ENCODE peak calls at places on chromosomes 12 and 14, in six cellular contexts. One of them, this sample, is unnamed.

GRCh38 chr14:34461334-34462131 is 507 bp downstream of the SPTSSA start:
- DNase-seq in brain microvascular endothelial cell: peak
- DNase-seq in dorsolateral prefrontal cortex: peak
- DNase-seq in COR-L47: peak
- DNase-seq in GM12892: peak
- DNase-seq in NCI-H2029: peak
- DNase-seq in this sample: peak

GRCh38 chr12:124311292-124312109 is 16.6 kb downstream of the RFLNA start:
- DNase-seq in brain microvascular endothelial cell: no peak
- DNase-seq in GM12892: no peak
- DNase-seq in dorsolateral prefrontal cortex: no peak
- DNase-seq in NCI-H2029: no peak
- DNase-seq in COR-L47: no peak
- DNase-seq in this sample: no peak

GRCh38 chr14:60222820-60223219 is 26.2 kb upstream of the PPM1A start:
- DNase-seq in NCI-H2029: peak
- DNase-seq in dorsolateral prefrontal cortex: peak
- DNase-seq in brain microvascular endothelial cell: no peak
- DNase-seq in COR-L47: no peak
- DNase-seq in GM12892: no peak
- DNase-seq in this sample: no peak

GRCh38 chr14:61557262-61557661 is 138.1 kb upstream of the HIF1A start:
- DNase-seq in COR-L47: no peak
- DNase-seq in NCI-H2029: no peak
- DNase-seq in GM12892: no peak
- DNase-seq in dorsolateral prefrontal cortex: no peak
- DNase-seq in brain microvascular endothelial cell: no peak
- DNase-seq in this sample: no peak

GRCh38 chr12:113622410-113622809 is 150.7 kb upstream of the LHX5 start:
- DNase-seq in NCI-H2029: no peak
- DNase-seq in dorsolateral prefrontal cortex: no peak
- DNase-seq in brain microvascular endothelial cell: no peak
- DNase-seq in GM12892: no peak
- DNase-seq in COR-L47: no peak
- DNase-seq in this sample: no peak

GRCh38 chr12:111074559-111074958 is 154.2 kb upstream of the MYL2 start:
- DNase-seq in dorsolateral prefrontal cortex: no peak
- DNase-seq in COR-L47: no peak
- DNase-seq in brain microvascular endothelial cell: no peak
- DNase-seq in GM12892: no peak
- DNase-seq in NCI-H2029: no peak
- DNase-seq in this sample: no peak

GRCh38 chr12:24838531-24838950 is 110.4 kb downstream of the BCAT1 start:
- DNase-seq in COR-L47: no peak
- DNase-seq in NCI-H2029: no peak
- DNase-seq in dorsolateral prefrontal cortex: no peak
- DNase-seq in brain microvascular endothelial cell: peak
- DNase-seq in GM12892: no peak
- DNase-seq in this sample: no peak

GRCh38 chr12:57918182-57918581 is 23.2 kb upstream of the ATP23 start:
- DNase-seq in brain microvascular endothelial cell: no peak
- DNase-seq in dorsolateral prefrontal cortex: no peak
- DNase-seq in COR-L47: no peak
- DNase-seq in GM12892: no peak
- DNase-seq in NCI-H2029: no peak
- DNase-seq in this sample: no peak

GRCh38 chr14:49593016-49593415 is 5.7 kb upstream of the LRR1 start:
- DNase-seq in dorsolateral prefrontal cortex: no peak
- DNase-seq in NCI-H2029: no peak
- DNase-seq in GM12892: no peak
- DNase-seq in COR-L47: no peak
- DNase-seq in brain microvascular endothelial cell: peak
- DNase-seq in this sample: no peak

GRCh38 chr12:104604995-104605675 is 148.4 kb downstream of the CHST11 start:
- DNase-seq in dorsolateral prefrontal cortex: no peak
- DNase-seq in brain microvascular endothelial cell: no peak
- DNase-seq in COR-L47: no peak
- DNase-seq in GM12892: no peak
- DNase-seq in NCI-H2029: no peak
- DNase-seq in this sample: no peak

GRCh38 chr12:96506776-96507175 is 17.4 kb downstream of the CFAP54 start:
- DNase-seq in NCI-H2029: no peak
- DNase-seq in GM12892: no peak
- DNase-seq in dorsolateral prefrontal cortex: no peak
- DNase-seq in COR-L47: no peak
- DNase-seq in brain microvascular endothelial cell: no peak
- DNase-seq in this sample: no peak

GRCh38 chr12:18549598-18549997 is 188.2 kb downstream of the PLCZ1 start:
- DNase-seq in GM12892: no peak
- DNase-seq in dorsolateral prefrontal cortex: no peak
- DNase-seq in NCI-H2029: no peak
- DNase-seq in COR-L47: no peak
- DNase-seq in brain microvascular endothelial cell: no peak
- DNase-seq in this sample: no peak

GRCh38 chr14:91374287-91374880 is 43.2 kb downstream of the CCDC88C start:
- DNase-seq in GM12892: no peak
- DNase-seq in NCI-H2029: no peak
- DNase-seq in dorsolateral prefrontal cortex: no peak
- DNase-seq in brain microvascular endothelial cell: no peak
- DNase-seq in COR-L47: no peak
- DNase-seq in this sample: no peak

GRCh38 chr12:120536064-120536791 is 2.1 kb downstream of the RNF10 start:
- DNase-seq in NCI-H2029: no peak
- DNase-seq in GM12892: no peak
- DNase-seq in COR-L47: no peak
- DNase-seq in brain microvascular endothelial cell: no peak
- DNase-seq in dorsolateral prefrontal cortex: no peak
- DNase-seq in this sample: no peak

GRCh38 chr14:69527635-69528034 is 43.1 kb downstream of the PLEKHD1 start:
- DNase-seq in brain microvascular endothelial cell: no peak
- DNase-seq in COR-L47: no peak
- DNase-seq in dorsolateral prefrontal cortex: no peak
- DNase-seq in GM12892: no peak
- DNase-seq in NCI-H2029: no peak
- DNase-seq in this sample: no peak

GRCh38 chr14:44379292-44379977 is 127.6 kb downstream of the FSCB start:
- DNase-seq in NCI-H2029: no peak
- DNase-seq in GM12892: no peak
- DNase-seq in COR-L47: no peak
- DNase-seq in dorsolateral prefrontal cortex: no peak
- DNase-seq in brain microvascular endothelial cell: no peak
- DNase-seq in this sample: no peak

This sample was measured in A172.